ENCODE peak calls at places on chromosomes 5 and 9, in ten cellular contexts. One of them, this sample, is unnamed.
A peak's percentile ranks its signal among the peaks of the same experiment; 100 is the strongest.

GRCh38 chr9:134624119-134624826 is 17.3 kb upstream of the COL5A1 start:
- DNase-seq in stimulated activated CD4-positive, alpha-beta T cell treated with anti-CD3 and anti-CD28 coated beads, Interleukin-12 subunit alpha, Interleukin-12 subunit beta, amount 100 ng/mL, for 4 hours: no peak
- DNase-seq in GM10248: no peak
- DNase-seq in GM13976: no peak
- DNase-seq in ACHN: no peak
- DNase-seq in fibroblast of the aortic adventitia: peak; percentile 25
- DNase-seq in NCI-H524 treated with DMSO at 0.1 percent for 48 hours: no peak
- DNase-seq in HFFc6: no peak
- DNase-seq in H4: no peak
- DNase-seq in lower lobe of right lung: peak; percentile 43
- DNase-seq in this sample: peak; percentile 55

GRCh38 chr5:128597151-128597550 is 59.1 kb upstream of the FBN2 start:
- DNase-seq in stimulated activated CD4-positive, alpha-beta T cell treated with anti-CD3 and anti-CD28 coated beads, Interleukin-12 subunit alpha, Interleukin-12 subunit beta, amount 100 ng/mL, for 4 hours: no peak
- DNase-seq in GM10248: no peak
- DNase-seq in GM13976: no peak
- DNase-seq in ACHN: no peak
- DNase-seq in fibroblast of the aortic adventitia: no peak
- DNase-seq in NCI-H524 treated with DMSO at 0.1 percent for 48 hours: no peak
- DNase-seq in HFFc6: no peak
- DNase-seq in H4: no peak
- DNase-seq in lower lobe of right lung: no peak
- DNase-seq in this sample: no peak

GRCh38 chr5:81751009-81751835 is at the start of gene SSBP2:
- DNase-seq in stimulated activated CD4-positive, alpha-beta T cell treated with anti-CD3 and anti-CD28 coated beads, Interleukin-12 subunit alpha, Interleukin-12 subunit beta, amount 100 ng/mL, for 4 hours: peak; percentile 98
- DNase-seq in GM10248: peak; percentile 97
- DNase-seq in GM13976: peak; percentile 96
- DNase-seq in ACHN: peak; percentile 96
- DNase-seq in fibroblast of the aortic adventitia: peak; percentile 99
- DNase-seq in NCI-H524 treated with DMSO at 0.1 percent for 48 hours: peak; percentile 89
- DNase-seq in HFFc6: peak; percentile 96
- DNase-seq in H4: peak; percentile 98
- DNase-seq in lower lobe of right lung: peak; percentile 98
- DNase-seq in this sample: peak; percentile 99

GRCh38 chr9:117265253-117265652 is 149.6 kb downstream of the ASTN2 start:
- DNase-seq in stimulated activated CD4-positive, alpha-beta T cell treated with anti-CD3 and anti-CD28 coated beads, Interleukin-12 subunit alpha, Interleukin-12 subunit beta, amount 100 ng/mL, for 4 hours: no peak
- DNase-seq in GM10248: no peak
- DNase-seq in GM13976: no peak
- DNase-seq in ACHN: no peak
- DNase-seq in fibroblast of the aortic adventitia: no peak
- DNase-seq in NCI-H524 treated with DMSO at 0.1 percent for 48 hours: no peak
- DNase-seq in HFFc6: no peak
- DNase-seq in H4: no peak
- DNase-seq in lower lobe of right lung: no peak
- DNase-seq in this sample: no peak

GRCh38 chr9:68741751-68742730 is 37.0 kb downstream of the PIP5K1B start:
- DNase-seq in stimulated activated CD4-positive, alpha-beta T cell treated with anti-CD3 and anti-CD28 coated beads, Interleukin-12 subunit alpha, Interleukin-12 subunit beta, amount 100 ng/mL, for 4 hours: no peak
- DNase-seq in GM10248: no peak
- DNase-seq in GM13976: no peak
- DNase-seq in ACHN: no peak
- DNase-seq in fibroblast of the aortic adventitia: no peak
- DNase-seq in NCI-H524 treated with DMSO at 0.1 percent for 48 hours: no peak
- DNase-seq in HFFc6: no peak
- DNase-seq in H4: no peak
- DNase-seq in lower lobe of right lung: no peak
- DNase-seq in this sample: no peak

GRCh38 chr5:130978475-130978874 is 186.6 kb downstream of the HINT1 start:
- DNase-seq in stimulated activated CD4-positive, alpha-beta T cell treated with anti-CD3 and anti-CD28 coated beads, Interleukin-12 subunit alpha, Interleukin-12 subunit beta, amount 100 ng/mL, for 4 hours: no peak
- DNase-seq in GM10248: no peak
- DNase-seq in GM13976: no peak
- DNase-seq in ACHN: no peak
- DNase-seq in fibroblast of the aortic adventitia: peak; percentile 2
- DNase-seq in NCI-H524 treated with DMSO at 0.1 percent for 48 hours: no peak
- DNase-seq in HFFc6: no peak
- DNase-seq in H4: no peak
- DNase-seq in lower lobe of right lung: no peak
- DNase-seq in this sample: no peak

GRCh38 chr5:107319921-107320320 is 350.8 kb downstream of the EFNA5 start:
- DNase-seq in stimulated activated CD4-positive, alpha-beta T cell treated with anti-CD3 and anti-CD28 coated beads, Interleukin-12 subunit alpha, Interleukin-12 subunit beta, amount 100 ng/mL, for 4 hours: no peak
- DNase-seq in GM10248: no peak
- DNase-seq in GM13976: no peak
- DNase-seq in ACHN: no peak
- DNase-seq in fibroblast of the aortic adventitia: no peak
- DNase-seq in NCI-H524 treated with DMSO at 0.1 percent for 48 hours: no peak
- DNase-seq in HFFc6: no peak
- DNase-seq in H4: no peak
- DNase-seq in lower lobe of right lung: no peak
- DNase-seq in this sample: no peak

GRCh38 chr5:122492675-122493074 is 180.6 kb downstream of the SNCAIP start:
- DNase-seq in stimulated activated CD4-positive, alpha-beta T cell treated with anti-CD3 and anti-CD28 coated beads, Interleukin-12 subunit alpha, Interleukin-12 subunit beta, amount 100 ng/mL, for 4 hours: no peak
- DNase-seq in GM10248: no peak
- DNase-seq in GM13976: peak; percentile 25
- DNase-seq in ACHN: peak; percentile 14
- DNase-seq in fibroblast of the aortic adventitia: no peak
- DNase-seq in NCI-H524 treated with DMSO at 0.1 percent for 48 hours: no peak
- DNase-seq in HFFc6: no peak
- DNase-seq in H4: no peak
- DNase-seq in lower lobe of right lung: no peak
- DNase-seq in this sample: no peak

GRCh38 chr5:178108966-178109365 is 4.4 kb upstream of the N4BP3 start:
- DNase-seq in stimulated activated CD4-positive, alpha-beta T cell treated with anti-CD3 and anti-CD28 coated beads, Interleukin-12 subunit alpha, Interleukin-12 subunit beta, amount 100 ng/mL, for 4 hours: no peak
- DNase-seq in GM10248: no peak
- DNase-seq in GM13976: no peak
- DNase-seq in ACHN: no peak
- DNase-seq in fibroblast of the aortic adventitia: no peak
- DNase-seq in NCI-H524 treated with DMSO at 0.1 percent for 48 hours: no peak
- DNase-seq in HFFc6: no peak
- DNase-seq in H4: no peak
- DNase-seq in lower lobe of right lung: peak; percentile 69
- DNase-seq in this sample: no peak

GRCh38 chr9:123716339-123716738 is 213.6 kb downstream of the DENND1A start:
- DNase-seq in stimulated activated CD4-positive, alpha-beta T cell treated with anti-CD3 and anti-CD28 coated beads, Interleukin-12 subunit alpha, Interleukin-12 subunit beta, amount 100 ng/mL, for 4 hours: no peak
- DNase-seq in GM10248: no peak
- DNase-seq in GM13976: peak; percentile 28
- DNase-seq in ACHN: no peak
- DNase-seq in fibroblast of the aortic adventitia: no peak
- DNase-seq in NCI-H524 treated with DMSO at 0.1 percent for 48 hours: no peak
- DNase-seq in HFFc6: no peak
- DNase-seq in H4: no peak
- DNase-seq in lower lobe of right lung: no peak
- DNase-seq in this sample: no peak

GRCh38 chr9:129558551-129559505 is 62.1 kb downstream of the C9orf50 start:
- DNase-seq in stimulated activated CD4-positive, alpha-beta T cell treated with anti-CD3 and anti-CD28 coated beads, Interleukin-12 subunit alpha, Interleukin-12 subunit beta, amount 100 ng/mL, for 4 hours: no peak
- DNase-seq in GM10248: no peak
- DNase-seq in GM13976: no peak
- DNase-seq in ACHN: no peak
- DNase-seq in fibroblast of the aortic adventitia: no peak
- DNase-seq in NCI-H524 treated with DMSO at 0.1 percent for 48 hours: peak; percentile 9
- DNase-seq in HFFc6: no peak
- DNase-seq in H4: peak; percentile 5
- DNase-seq in lower lobe of right lung: no peak
- DNase-seq in this sample: no peak

GRCh38 chr5:33411498-33411897 is 29.3 kb upstream of the TARS1 start:
- DNase-seq in stimulated activated CD4-positive, alpha-beta T cell treated with anti-CD3 and anti-CD28 coated beads, Interleukin-12 subunit alpha, Interleukin-12 subunit beta, amount 100 ng/mL, for 4 hours: no peak
- DNase-seq in GM10248: no peak
- DNase-seq in GM13976: no peak
- DNase-seq in ACHN: no peak
- DNase-seq in fibroblast of the aortic adventitia: no peak
- DNase-seq in NCI-H524 treated with DMSO at 0.1 percent for 48 hours: no peak
- DNase-seq in HFFc6: no peak
- DNase-seq in H4: no peak
- DNase-seq in lower lobe of right lung: no peak
- DNase-seq in this sample: no peak

GRCh38 chr9:137141976-137142936 is 3.3 kb downstream of the GRIN1 start:
- DNase-seq in stimulated activated CD4-positive, alpha-beta T cell treated with anti-CD3 and anti-CD28 coated beads, Interleukin-12 subunit alpha, Interleukin-12 subunit beta, amount 100 ng/mL, for 4 hours: no peak
- DNase-seq in GM10248: no peak
- DNase-seq in GM13976: no peak
- DNase-seq in ACHN: no peak
- DNase-seq in fibroblast of the aortic adventitia: no peak
- DNase-seq in NCI-H524 treated with DMSO at 0.1 percent for 48 hours: no peak
- DNase-seq in HFFc6: no peak
- DNase-seq in H4: no peak
- DNase-seq in lower lobe of right lung: no peak
- DNase-seq in this sample: peak; percentile 79

GRCh38 chr5:173334808-173335207 is 6.6 kb upstream of the STC2 start:
- DNase-seq in stimulated activated CD4-positive, alpha-beta T cell treated with anti-CD3 and anti-CD28 coated beads, Interleukin-12 subunit alpha, Interleukin-12 subunit beta, amount 100 ng/mL, for 4 hours: no peak
- DNase-seq in GM10248: no peak
- DNase-seq in GM13976: no peak
- DNase-seq in ACHN: no peak
- DNase-seq in fibroblast of the aortic adventitia: peak; percentile 44
- DNase-seq in NCI-H524 treated with DMSO at 0.1 percent for 48 hours: no peak
- DNase-seq in HFFc6: no peak
- DNase-seq in H4: no peak
- DNase-seq in lower lobe of right lung: no peak
- DNase-seq in this sample: no peak

GRCh38 chr9:105275938-105276337 is 31.5 kb downstream of the SLC44A1 start:
- DNase-seq in stimulated activated CD4-positive, alpha-beta T cell treated with anti-CD3 and anti-CD28 coated beads, Interleukin-12 subunit alpha, Interleukin-12 subunit beta, amount 100 ng/mL, for 4 hours: no peak
- DNase-seq in GM10248: no peak
- DNase-seq in GM13976: no peak
- DNase-seq in ACHN: no peak
- DNase-seq in fibroblast of the aortic adventitia: no peak
- DNase-seq in NCI-H524 treated with DMSO at 0.1 percent for 48 hours: peak; percentile 95
- DNase-seq in HFFc6: no peak
- DNase-seq in H4: no peak
- DNase-seq in lower lobe of right lung: no peak
- DNase-seq in this sample: no peak

GRCh38 chr9:114472765-114473446 is 32.4 kb downstream of the WHRN start:
- DNase-seq in stimulated activated CD4-positive, alpha-beta T cell treated with anti-CD3 and anti-CD28 coated beads, Interleukin-12 subunit alpha, Interleukin-12 subunit beta, amount 100 ng/mL, for 4 hours: no peak
- DNase-seq in GM10248: no peak
- DNase-seq in GM13976: no peak
- DNase-seq in ACHN: no peak
- DNase-seq in fibroblast of the aortic adventitia: no peak
- DNase-seq in NCI-H524 treated with DMSO at 0.1 percent for 48 hours: no peak
- DNase-seq in HFFc6: no peak
- DNase-seq in H4: no peak
- DNase-seq in lower lobe of right lung: no peak
- DNase-seq in this sample: no peak

GRCh38 chr5:133421394-133421793 is 190.9 kb downstream of the FSTL4 start:
- DNase-seq in stimulated activated CD4-positive, alpha-beta T cell treated with anti-CD3 and anti-CD28 coated beads, Interleukin-12 subunit alpha, Interleukin-12 subunit beta, amount 100 ng/mL, for 4 hours: no peak
- DNase-seq in GM10248: peak; percentile 35
- DNase-seq in GM13976: peak; percentile 58
- DNase-seq in ACHN: peak; percentile 11
- DNase-seq in fibroblast of the aortic adventitia: peak; percentile 4
- DNase-seq in NCI-H524 treated with DMSO at 0.1 percent for 48 hours: no peak
- DNase-seq in HFFc6: peak; percentile 3
- DNase-seq in H4: peak; percentile 58
- DNase-seq in lower lobe of right lung: no peak
- DNase-seq in this sample: no peak

GRCh38 chr9:97570899-97571298 is 62.3 kb downstream of the TSTD2 start:
- DNase-seq in stimulated activated CD4-positive, alpha-beta T cell treated with anti-CD3 and anti-CD28 coated beads, Interleukin-12 subunit alpha, Interleukin-12 subunit beta, amount 100 ng/mL, for 4 hours: no peak
- DNase-seq in GM10248: no peak
- DNase-seq in GM13976: no peak
- DNase-seq in ACHN: no peak
- DNase-seq in fibroblast of the aortic adventitia: no peak
- DNase-seq in NCI-H524 treated with DMSO at 0.1 percent for 48 hours: no peak
- DNase-seq in HFFc6: no peak
- DNase-seq in H4: no peak
- DNase-seq in lower lobe of right lung: no peak
- DNase-seq in this sample: no peak

GRCh38 chr9:95935861-95936578 is 60.5 kb downstream of the ERCC6L2 start:
- DNase-seq in stimulated activated CD4-positive, alpha-beta T cell treated with anti-CD3 and anti-CD28 coated beads, Interleukin-12 subunit alpha, Interleukin-12 subunit beta, amount 100 ng/mL, for 4 hours: no peak
- DNase-seq in GM10248: no peak
- DNase-seq in GM13976: no peak
- DNase-seq in ACHN: no peak
- DNase-seq in fibroblast of the aortic adventitia: no peak
- DNase-seq in NCI-H524 treated with DMSO at 0.1 percent for 48 hours: no peak
- DNase-seq in HFFc6: no peak
- DNase-seq in H4: no peak
- DNase-seq in lower lobe of right lung: no peak
- DNase-seq in this sample: no peak

GRCh38 chr5:12460493-12461261 is 556.4 kb upstream of the CTNND2 start:
- DNase-seq in stimulated activated CD4-positive, alpha-beta T cell treated with anti-CD3 and anti-CD28 coated beads, Interleukin-12 subunit alpha, Interleukin-12 subunit beta, amount 100 ng/mL, for 4 hours: no peak
- DNase-seq in GM10248: no peak
- DNase-seq in GM13976: no peak
- DNase-seq in ACHN: no peak
- DNase-seq in fibroblast of the aortic adventitia: no peak
- DNase-seq in NCI-H524 treated with DMSO at 0.1 percent for 48 hours: no peak
- DNase-seq in HFFc6: no peak
- DNase-seq in H4: no peak
- DNase-seq in lower lobe of right lung: no peak
- DNase-seq in this sample: no peak

GRCh38 chr5:166433679-166434078 is 1857.8 kb upstream of the WWC1 start:
- DNase-seq in stimulated activated CD4-positive, alpha-beta T cell treated with anti-CD3 and anti-CD28 coated beads, Interleukin-12 subunit alpha, Interleukin-12 subunit beta, amount 100 ng/mL, for 4 hours: no peak
- DNase-seq in GM10248: no peak
- DNase-seq in GM13976: no peak
- DNase-seq in ACHN: no peak
- DNase-seq in fibroblast of the aortic adventitia: no peak
- DNase-seq in NCI-H524 treated with DMSO at 0.1 percent for 48 hours: no peak
- DNase-seq in HFFc6: no peak
- DNase-seq in H4: no peak
- DNase-seq in lower lobe of right lung: no peak
- DNase-seq in this sample: no peak

GRCh38 chr9:83707518-83707767 is 315 bp downstream of the UBQLN1 start:
- DNase-seq in stimulated activated CD4-positive, alpha-beta T cell treated with anti-CD3 and anti-CD28 coated beads, Interleukin-12 subunit alpha, Interleukin-12 subunit beta, amount 100 ng/mL, for 4 hours: peak; percentile 67
- DNase-seq in GM10248: no peak
- DNase-seq in GM13976: no peak
- DNase-seq in ACHN: peak; percentile 67
- DNase-seq in fibroblast of the aortic adventitia: no peak
- DNase-seq in NCI-H524 treated with DMSO at 0.1 percent for 48 hours: no peak
- DNase-seq in HFFc6: peak; percentile 76
- DNase-seq in H4: no peak
- DNase-seq in lower lobe of right lung: no peak
- DNase-seq in this sample: peak; percentile 95

GRCh38 chr9:82116538-82116937 is 128.0 kb downstream of the SPATA31D1 start:
- DNase-seq in stimulated activated CD4-positive, alpha-beta T cell treated with anti-CD3 and anti-CD28 coated beads, Interleukin-12 subunit alpha, Interleukin-12 subunit beta, amount 100 ng/mL, for 4 hours: no peak
- DNase-seq in GM10248: no peak
- DNase-seq in GM13976: no peak
- DNase-seq in ACHN: no peak
- DNase-seq in fibroblast of the aortic adventitia: peak; percentile 16
- DNase-seq in NCI-H524 treated with DMSO at 0.1 percent for 48 hours: no peak
- DNase-seq in HFFc6: no peak
- DNase-seq in H4: no peak
- DNase-seq in lower lobe of right lung: no peak
- DNase-seq in this sample: no peak

GRCh38 chr9:120982851-120983250 is 56.3 kb upstream of the TRAF1 start:
- DNase-seq in stimulated activated CD4-positive, alpha-beta T cell treated with anti-CD3 and anti-CD28 coated beads, Interleukin-12 subunit alpha, Interleukin-12 subunit beta, amount 100 ng/mL, for 4 hours: no peak
- DNase-seq in GM10248: no peak
- DNase-seq in GM13976: no peak
- DNase-seq in ACHN: no peak
- DNase-seq in fibroblast of the aortic adventitia: peak; percentile 21
- DNase-seq in NCI-H524 treated with DMSO at 0.1 percent for 48 hours: no peak
- DNase-seq in HFFc6: peak; percentile 37
- DNase-seq in H4: no peak
- DNase-seq in lower lobe of right lung: no peak
- DNase-seq in this sample: no peak

This sample was measured in chondrocyte.